ENCODE peak calls at places on chromosomes 5 and 9, in seven cellular contexts. I is IMR-90, B is neuronal stem cell, N is mesendoderm, D is mesenchymal stem cell, E is H9, P is trophoblast cell. Q is an unnamed sample.

GRCh38 chr5:98102926-98103325 is 670.5 kb upstream of the RGMB start:
- DNase-seq in I (peak), B (no peak), N (no peak), D (no peak), E (no peak), P (no peak), Q (no peak)

GRCh38 chr9:91481971-91482370 is 58.3 kb upstream of the NFIL3 start:
- DNase-seq in I (no peak), B (no peak), N (no peak), D (no peak), E (no peak), P (no peak), Q (no peak)

GRCh38 chr5:68479524-68479923 is 264.0 kb downstream of the PIK3R1 start:
- DNase-seq in I (peak), B (no peak), N (no peak), D (peak), E (no peak), P (no peak), Q (no peak)

GRCh38 chr5:53542917-53543316 is 17.5 kb upstream of the NDUFS4 start:
- DNase-seq in I (no peak), B (no peak), N (no peak), D (no peak), E (no peak), P (no peak), Q (no peak)

GRCh38 chr5:142432369-142432863 is 107.6 kb upstream of the SPRY4 start:
- DNase-seq in I (no peak), B (no peak), N (no peak), D (no peak), E (no peak), P (no peak), Q (no peak)

GRCh38 chr5:81778642-81779041 is 27.7 kb upstream of the SSBP2 start:
- DNase-seq in I (peak), B (no peak), N (no peak), D (peak), E (no peak), P (no peak), Q (no peak)

GRCh38 chr5:150521939-150522503 is 14.1 kb downstream of the NDST1 start:
- DNase-seq in I (no peak), B (no peak), N (no peak), D (no peak), E (no peak), P (no peak), Q (no peak)

GRCh38 chr5:167050568-167051214 is 1240.8 kb upstream of the WWC1 start:
- DNase-seq in I (no peak), B (no peak), N (peak), D (peak), E (peak), P (no peak), Q (no peak)

GRCh38 chr5:129322968-129323367 is 137.1 kb upstream of the ADAMTS19 start:
- DNase-seq in I (no peak), B (no peak), N (no peak), D (no peak), E (no peak), P (no peak), Q (no peak)

GRCh38 chr5:180093241-180093640 is 21.7 kb upstream of the RNF130 start:
- DNase-seq in I (no peak), B (no peak), N (no peak), D (no peak), E (no peak), P (no peak), Q (no peak)

GRCh38 chr5:53425598-53426516 is 54.6 kb upstream of the FST start:
- DNase-seq in I (no peak), B (peak), N (peak), D (no peak), E (peak), P (peak), Q (peak)

GRCh38 chr9:121277518-121278275 is 9.7 kb downstream of the GSN start:
- DNase-seq in I (peak), B (no peak), N (no peak), D (peak), E (no peak), P (peak), Q (no peak)

GRCh38 chr5:178526796-178527457 is 63.3 kb downstream of the COL23A1 start:
- DNase-seq in I (no peak), B (no peak), N (no peak), D (no peak), E (no peak), P (no peak), Q (no peak)

GRCh38 chr5:64147849-64148441 is 17.7 kb upstream of the RNF180 start:
- DNase-seq in I (peak), B (peak), N (peak), D (peak), E (peak), P (peak), Q (no peak)

DNA sequence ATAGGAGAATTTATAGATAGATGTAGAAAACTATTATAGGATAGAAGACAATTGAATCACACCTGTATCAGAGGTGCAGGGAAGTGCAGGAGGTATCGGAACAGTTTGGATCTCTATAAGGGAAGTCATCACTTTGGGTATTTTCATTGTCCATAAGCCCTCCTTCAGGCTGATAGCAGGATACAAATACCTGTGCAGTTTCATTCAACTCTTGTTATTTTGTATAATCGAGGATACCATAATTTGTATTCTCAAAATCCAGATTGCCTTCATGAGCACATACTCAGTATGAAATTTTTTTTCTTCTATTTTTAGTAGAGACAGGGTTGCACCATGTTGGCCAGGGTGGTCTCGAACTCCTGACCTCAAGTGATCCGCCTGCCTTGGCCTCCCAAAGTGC is 289.1 kb downstream of the AOPEP start:
- DNase-seq in I (no peak), B (no peak), N (no peak), D (no peak), E (no peak), P (no peak), Q (no peak)
- H3K23ac ChIP-seq in I (no peak), B (no peak), N (no peak), D (no peak), E (no peak), P (no peak), Q (no peak)

GRCh38 chr5:37855438-37855837 is 15.6 kb upstream of the GDNF start:
- DNase-seq in I (no peak), B (no peak), N (no peak), D (no peak), E (no peak), P (no peak), Q (no peak)
- H2BK120ac ChIP-seq in I (no peak), B (no peak), N (no peak), D (no peak), E (no peak), P (no peak), Q (no peak)

GRCh38 chr9:113258282-113258681 is 17.1 kb downstream of the CDC26 start:
- DNase-seq in I (no peak), B (no peak), N (no peak), D (no peak), E (no peak), P (no peak), Q (no peak)
- H3K23ac ChIP-seq in I (no peak), B (no peak), N (no peak), D (no peak), E (no peak), P (no peak), Q (no peak)

GRCh38 chr9:129637673-129638439 is 4.1 kb downstream of the ASB6 start:
- DNase-seq in I (no peak), B (no peak), N (no peak), D (no peak), E (no peak), P (no peak), Q (no peak)

GRCh38 chr9:129640871-129641750 is 840 bp downstream of the ASB6 start:
- DNase-seq in I (no peak), B (no peak), N (no peak), D (peak), E (no peak), P (no peak), Q (no peak)

GRCh38 chr9:129640086-129640870 is 1.7 kb downstream of the ASB6 start:
- DNase-seq in I (peak), B (no peak), N (no peak), D (peak), E (no peak), P (no peak), Q (no peak)

GRCh38 chr9:129639756-129640085 is 2.2 kb downstream of the ASB6 start:
- DNase-seq in I (no peak), B (no peak), N (no peak), D (no peak), E (no peak), P (no peak), Q (no peak)

GRCh38 chr9:129639034-129639630 is 2.8 kb downstream of the ASB6 start:
- DNase-seq in I (no peak), B (no peak), N (no peak), D (no peak), E (no peak), P (no peak), Q (no peak)
- H2BK120ac ChIP-seq in I (no peak), B (no peak), N (no peak), D (no peak), E (no peak), P (no peak), Q (no peak)

DNA sequence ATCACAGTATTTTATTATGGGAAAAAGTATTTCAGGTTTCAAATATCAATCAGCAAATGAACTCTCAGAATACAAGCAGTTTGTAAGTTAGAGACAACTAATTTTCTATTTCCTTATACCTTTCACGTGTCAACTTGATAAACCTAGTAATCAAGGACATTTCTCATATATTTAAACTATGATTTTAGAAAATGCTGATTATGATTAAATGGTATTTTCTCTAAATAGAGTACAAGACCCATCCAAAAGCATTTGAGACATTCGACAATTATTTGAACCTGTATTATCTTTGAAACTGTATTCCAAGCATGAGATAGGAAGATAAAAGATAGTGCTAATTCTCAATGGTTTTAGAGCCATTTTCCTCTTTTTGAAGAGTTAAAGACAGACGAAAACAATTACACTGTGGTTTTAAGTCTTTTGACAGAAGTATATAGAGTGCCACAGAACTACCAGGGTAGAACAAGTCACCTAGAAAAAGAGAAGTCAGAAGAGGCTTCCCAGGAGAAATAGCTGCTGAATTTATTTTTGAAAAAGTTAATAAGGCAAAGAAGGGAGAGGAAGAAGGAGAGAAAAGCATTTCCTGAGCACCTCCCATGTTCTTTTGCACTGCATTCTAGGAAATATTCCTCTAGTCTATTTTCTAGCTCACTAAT is 5.6 kb downstream of the MEIKIN start:
- DNase-seq in I (no peak), B (no peak), N (no peak), D (no peak), E (no peak), P (no peak), Q (no peak)
- H3K23ac ChIP-seq in I (no peak), B (no peak), N (no peak), D (no peak), E (no peak), P (no peak), Q (no peak)

GRCh38 chr9:111621895-111622480 is 9.1 kb upstream of the DNAJC25 start:
- DNase-seq in I (peak), B (no peak), N (no peak), D (peak), E (no peak), P (peak), Q (no peak)

GRCh38 chr9:111627260-111627963 is 3.7 kb upstream of the DNAJC25 start:
- DNase-seq in I (no peak), B (no peak), N (no peak), D (no peak), E (no peak), P (no peak), Q (no peak)

GRCh38 chr9:111622626-111623025 is 8.5 kb upstream of the DNAJC25 start:
- DNase-seq in I (peak), B (no peak), N (no peak), D (peak), E (no peak), P (peak), Q (no peak)
- H2BK120ac ChIP-seq in I (no peak), B (no peak), N (no peak), D (no peak), E (no peak), P (no peak), Q (no peak)